ENCODE peak calls at places on chromosomes 13 and 19, in four cellular contexts. Q, N, Y and T are unnamed samples. For H3K4me1, the result is how much of the 10 kb centered on the place peaks cover.

GRCh38 chr13:27965740-27966640 is 3.1 kb downstream of the CDX2 start:
- DNase-seq in Q (no peak), N (no peak), Y (peak), T (peak)

GRCh38 chr13:47175172-47175806 is 278.4 kb upstream of the HTR2A start:
- DNase-seq in Q (no peak), N (no peak), Y (no peak), T (no peak)

GRCh38 chr13:28489975-28490550 is 4.9 kb downstream of the FLT1 start:
- DNase-seq in Q (no peak), N (no peak), Y (no peak), T (no peak)

GRCh38 chr19:40323705-40324104 is 24.5 kb downstream of the C19orf47 start:
- DNase-seq in Q (no peak), N (no peak), Y (no peak), T (no peak)

GRCh38 chr19:16623576-16623975 is 4.4 kb downstream of the MED26 start:
- DNase-seq in Q (no peak), N (peak), Y (no peak), T (no peak)

GRCh38 chr19:32675720-32676185 is at the start of gene RGS9BP:
- DNase-seq in Q (peak), N (no peak), Y (peak), T (peak)

GRCh38 chr19:17379221-17379631 is 2.1 kb upstream of the PLVAP start:
- DNase-seq in Q (no peak), N (no peak), Y (no peak), T (peak)

GRCh38 chr13:94198666-94199065 is 280.8 kb downstream of the DCT start:
- DNase-seq in Q (no peak), N (no peak), Y (no peak), T (no peak)

GRCh38 chr19:41545547-41545946 is 30.4 kb upstream of the CEACAM21 start:
- DNase-seq in Q (no peak), N (no peak), Y (no peak), T (no peak)

GRCh38 chr19:677601-678380 is 1.6 kb downstream of the FSTL3 start:
- DNase-seq in Q (no peak), N (no peak), Y (no peak), T (no peak)

GRCh38 chr13:23617551-23618014 is 47.4 kb downstream of the TNFRSF19 start:
- DNase-seq in Q (peak), N (no peak), Y (no peak), T (no peak)

GRCh38 chr19:3008994-3009393 is 20.1 kb downstream of the TLE2 start:
- DNase-seq in Q (no peak), N (no peak), Y (no peak), T (no peak)

GRCh38 chr13:98657506-98658085 is 80.7 kb upstream of the STK24 start:
- DNase-seq in Q (no peak), N (no peak), Y (peak), T (no peak)

GRCh38 chr13:20553309-20553708 is 13.6 kb upstream of the IFT88 start:
- DNase-seq in Q (no peak), N (no peak), Y (no peak), T (no peak)

GRCh38 chr19:18157465-18158063 is 4.6 kb downstream of the PIK3R2 start:
- DNase-seq in Q (no peak), N (no peak), Y (peak), T (peak)

GRCh38 chr19:14368011-14368513 is 13.2 kb upstream of the ADGRE5 start:
- DNase-seq in Q (no peak), N (no peak), Y (no peak), T (no peak)

GRCh38 chr13:59562924-59563323 is 600.8 kb downstream of the DIAPH3 start:
- DNase-seq in Q (peak), N (no peak), Y (no peak), T (no peak)

GRCh38 chr19:49492573-49493411 is 3.4 kb upstream of the RPS11 start:
- DNase-seq in Q (peak), N (no peak), Y (no peak), T (peak)

GRCh38 chr19:49092686-49093085 is 7.4 kb downstream of the SNRNP70 start:
- DNase-seq in Q (no peak), N (no peak), Y (no peak), T (no peak)

GRCh38 chr13:75263741-75264407 is 218.1 kb downstream of the TBC1D4 start:
- DNase-seq in Q (no peak), N (no peak), Y (no peak), T (no peak)

GRCh38 chr13:51623473-51623872 is 39.2 kb downstream of the WDFY2 start:
- DNase-seq in Q (no peak), N (no peak), Y (no peak), T (no peak)

GRCh38 chr13:51621597-51621996 is 37.3 kb downstream of the WDFY2 start:
- DNase-seq in Q (no peak), N (no peak), Y (peak), T (no peak)

GRCh38 chr13:51618626-51619025 is 34.4 kb downstream of the WDFY2 start:
- DNase-seq in Q (no peak), N (no peak), Y (no peak), T (no peak)

GRCh38 chr13:51619614-51620013 is 35.4 kb downstream of the WDFY2 start:
- DNase-seq in Q (no peak), N (no peak), Y (no peak), T (no peak)

DNA sequence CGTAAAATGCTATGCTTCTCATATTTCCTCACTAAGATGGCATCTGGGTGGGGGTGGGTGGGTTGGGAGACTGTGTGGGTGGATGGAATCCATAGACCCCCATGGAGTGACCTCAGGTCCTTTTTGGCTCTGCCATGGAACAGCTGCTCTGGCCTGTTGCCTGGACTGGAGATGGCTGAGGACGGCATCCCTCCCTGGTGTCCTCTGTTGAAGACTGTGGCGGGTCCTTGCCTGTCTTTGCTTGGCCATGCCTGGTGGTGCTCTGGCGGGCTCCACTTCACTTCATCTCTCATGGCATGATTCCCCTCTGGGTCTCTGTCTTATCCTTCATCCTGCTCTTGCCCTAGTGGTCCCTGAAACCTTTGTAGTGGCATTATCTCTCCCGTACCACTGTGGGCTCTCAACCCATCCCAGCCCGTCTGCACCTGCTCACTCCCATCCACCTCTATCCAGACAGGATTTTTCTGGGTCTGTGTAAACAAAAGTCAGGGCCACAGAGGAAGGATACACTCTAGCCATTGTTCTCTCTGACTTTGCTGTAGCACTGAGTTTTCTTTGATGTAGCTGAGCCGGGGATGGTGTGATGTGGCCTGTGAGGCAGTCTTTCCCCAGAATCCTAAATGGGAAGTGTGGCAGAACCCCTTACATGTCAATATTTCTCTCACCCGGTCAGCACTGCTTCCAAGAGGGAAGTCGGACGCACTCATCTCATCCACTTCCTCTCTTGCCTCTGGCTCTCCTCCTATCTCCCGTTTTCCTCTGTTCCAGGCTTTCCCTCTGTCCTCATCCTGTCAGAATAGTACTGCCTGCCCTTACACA is 36.1 kb downstream of the WDFY2 start:
- DNase-seq in Q (no peak), N (no peak), Y (no peak), T (no peak)
- TF ChIP-seq NRF1 in Q (no peak), N (no peak), Y (no peak), T (no peak)

GRCh38 chr19:47157455-47158321 is 27.1 kb downstream of the SAE1 start:
- DNase-seq in Q (no peak), N (no peak), Y (no peak), T (peak)

GRCh38 chr19:47152632-47153031 is 22.0 kb downstream of the SAE1 start:
- DNase-seq in Q (no peak), N (no peak), Y (no peak), T (no peak)

GRCh38 chr19:47156861-47157454 is 26.3 kb downstream of the SAE1 start:
- DNase-seq in Q (no peak), N (peak), Y (no peak), T (no peak)

GRCh38 chr19:47153266-47153665 is 22.6 kb downstream of the SAE1 start:
- DNase-seq in Q (no peak), N (no peak), Y (no peak), T (no peak)

GRCh38 chr19:47155141-47155540 is 24.5 kb downstream of the SAE1 start:
- DNase-seq in Q (no peak), N (no peak), Y (no peak), T (no peak)
- H3K4me1 ChIP-seq in Q (under half), N (under half), Y (under half), T (under half)

GRCh38 chr19:7859766-7860165 is 14.4 kb downstream of the PRR36 start:
- DNase-seq in Q (no peak), N (no peak), Y (no peak), T (no peak)
- TF ChIP-seq NRF1 in Q (no peak), N (no peak), Y (no peak), T (no peak)

GRCh38 chr13:40355126-40355719 is 311.2 kb downstream of the FOXO1 start:
- DNase-seq in Q (no peak), N (no peak), Y (no peak), T (no peak)

GRCh38 chr13:40350283-40350992 is 316.0 kb downstream of the FOXO1 start:
- DNase-seq in Q (no peak), N (no peak), Y (no peak), T (no peak)

GRCh38 chr13:40351537-40352384 is 314.7 kb downstream of the FOXO1 start:
- DNase-seq in Q (no peak), N (no peak), Y (no peak), T (no peak)

GRCh38 chr13:40352807-40353562 is 313.5 kb downstream of the FOXO1 start:
- DNase-seq in Q (no peak), N (no peak), Y (peak), T (no peak)

DNA sequence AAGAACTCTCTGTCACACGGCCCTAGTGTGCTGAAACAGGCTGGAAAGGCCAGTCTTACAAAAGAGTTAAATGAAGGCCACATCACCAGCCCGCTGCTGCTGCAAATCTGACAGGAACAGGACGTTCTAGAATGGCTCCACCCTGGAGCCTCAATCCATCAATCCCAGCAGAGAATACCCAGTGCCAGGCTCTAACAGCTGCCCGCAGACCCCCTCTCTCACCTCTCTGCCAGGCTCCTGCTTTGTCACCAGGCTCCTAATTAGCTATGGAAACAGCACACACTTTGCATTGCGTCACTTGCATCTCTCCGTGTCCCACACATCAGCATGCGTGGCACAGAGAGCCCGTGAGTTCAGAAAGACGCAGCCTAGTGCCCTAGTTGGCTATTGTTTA is 314.1 kb downstream of the FOXO1 start:
- DNase-seq in Q (no peak), N (no peak), Y (no peak), T (no peak)
- H3K4me1 ChIP-seq in Q (under half), N (under half), Y (under half), T (under half)

GRCh38 chr13:33262554-33262953 is 23.0 kb downstream of the STARD13 start:
- DNase-seq in Q (no peak), N (no peak), Y (no peak), T (no peak)

GRCh38 chr13:33262997-33263396 is 22.6 kb downstream of the STARD13 start:
- DNase-seq in Q (no peak), N (no peak), Y (no peak), T (no peak)

GRCh38 chr13:33261426-33262068 is 24.0 kb downstream of the STARD13 start:
- DNase-seq in Q (no peak), N (no peak), Y (no peak), T (no peak)

GRCh38 chr13:33263484-33263883 is 22.1 kb downstream of the STARD13 start:
- DNase-seq in Q (no peak), N (no peak), Y (no peak), T (no peak)

GRCh38 chr13:33262069-33262487 is 23.5 kb downstream of the STARD13 start:
- DNase-seq in Q (no peak), N (no peak), Y (no peak), T (no peak)
- TF ChIP-seq NRF1 in Q (no peak), N (no peak), Y (no peak), T (no peak)

GRCh38 chr13:50130686-50131051 is 115.4 kb downstream of the KCNRG start:
- DNase-seq in Q (no peak), N (no peak), Y (peak), T (no peak)
- H3K4me1 ChIP-seq in Q (under half), N (half or more), Y (under half), T (under half)

DNA sequence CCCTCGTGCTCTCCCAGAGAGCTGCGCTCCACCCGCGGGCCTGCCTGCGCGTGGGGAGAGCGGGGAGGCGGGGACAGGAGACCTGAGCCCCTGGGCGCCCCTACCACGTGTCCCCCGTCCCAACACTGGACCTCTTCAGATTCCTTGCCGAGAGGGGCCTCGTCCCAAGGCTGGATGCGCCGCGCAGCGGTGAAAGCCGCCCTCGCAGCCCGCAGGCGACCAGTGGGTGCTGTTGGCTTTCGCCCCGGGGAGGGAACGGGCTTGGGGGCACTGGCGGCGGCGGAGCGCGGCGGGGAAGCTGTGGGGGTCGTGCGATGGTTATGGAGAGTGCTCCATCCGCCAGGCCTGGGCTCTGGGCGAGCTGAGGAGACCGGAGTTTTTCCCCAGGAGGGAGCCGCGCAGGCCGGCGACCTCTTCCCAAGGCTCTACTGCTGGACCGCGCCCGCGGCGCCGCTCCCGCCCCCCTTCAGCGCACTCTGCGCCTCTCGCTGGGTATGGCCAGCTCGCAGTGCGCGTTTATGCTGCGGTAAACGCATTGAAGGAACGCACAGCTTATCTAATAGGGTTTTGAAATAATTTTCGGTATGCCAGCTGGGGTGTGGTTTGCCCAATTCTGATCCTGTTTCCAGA is 17.2 kb upstream of the RNF17 start:
- DNase-seq in Q (no peak), N (no peak), Y (no peak), T (peak)
- TF ChIP-seq NRF1 in Q (no peak), N (no peak), Y (no peak), T (no peak)

DNA sequence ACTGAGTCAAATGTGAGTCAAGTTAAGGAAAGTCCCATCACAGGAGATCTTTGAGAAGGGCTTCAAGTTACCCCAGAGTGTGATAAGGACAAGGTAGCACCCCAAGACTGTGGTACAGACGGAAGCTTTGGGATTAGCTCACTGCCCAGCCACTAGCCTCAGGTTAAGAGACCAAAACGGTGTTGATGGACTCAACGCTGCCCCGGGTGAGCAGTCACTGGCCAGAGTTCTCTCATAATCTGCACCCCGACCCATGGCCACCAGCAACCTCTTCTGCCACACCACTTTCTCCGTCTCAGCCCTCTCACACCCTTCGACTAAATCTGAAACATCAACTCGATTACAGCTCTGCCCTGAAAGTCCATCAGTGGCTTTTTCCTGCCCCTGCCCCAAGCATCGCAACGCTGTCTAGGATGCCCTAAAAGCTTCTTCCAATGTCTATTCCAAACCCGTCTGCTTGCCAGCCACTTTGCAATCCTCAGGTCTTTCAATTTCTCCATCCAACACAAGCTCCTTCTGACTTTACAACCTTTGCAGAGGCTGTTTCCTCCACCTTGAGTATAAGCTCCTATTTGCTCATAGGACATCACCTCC is 5.6 kb downstream of the HNRNPL start:
- DNase-seq in Q (no peak), N (no peak), Y (no peak), T (no peak)
- H3K4me1 ChIP-seq in Q (under half), N (under half), Y (under half), T (under half)